ENCODE peak calls at places on chromosomes 5 and 9, in five cellular contexts. One of them, this sample, is unnamed.

GRCh38 chr9:91676042-91676441 is 252.4 kb upstream of the NFIL3 start:
- DNase-seq in CD4-positive, alpha-beta T cell: no peak
- DNase-seq in colonic mucosa: peak
- DNase-seq in tibial nerve: no peak
- DNase-seq in fibroblast of lung: no peak
- DNase-seq in this sample: no peak

GRCh38 chr5:14114615-14115251 is 28.4 kb upstream of the TRIO start:
- DNase-seq in tibial nerve: no peak
- DNase-seq in colonic mucosa: no peak
- DNase-seq in CD4-positive, alpha-beta T cell: no peak
- DNase-seq in fibroblast of lung: no peak
- DNase-seq in this sample: no peak

GRCh38 chr5:154309805-154310204 is 119.3 kb downstream of the GALNT10 start:
- DNase-seq in tibial nerve: no peak
- DNase-seq in fibroblast of lung: no peak
- DNase-seq in colonic mucosa: no peak
- DNase-seq in CD4-positive, alpha-beta T cell: no peak
- DNase-seq in this sample: no peak

GRCh38 chr5:71637133-71637532 is 50.0 kb downstream of the MCCC2 start:
- DNase-seq in colonic mucosa: no peak
- DNase-seq in tibial nerve: no peak
- DNase-seq in CD4-positive, alpha-beta T cell: no peak
- DNase-seq in fibroblast of lung: no peak
- DNase-seq in this sample: no peak

GRCh38 chr9:107650995-107651394 is 161.4 kb upstream of the KLF4 start:
- DNase-seq in fibroblast of lung: no peak
- DNase-seq in colonic mucosa: no peak
- DNase-seq in tibial nerve: no peak
- DNase-seq in CD4-positive, alpha-beta T cell: no peak
- DNase-seq in this sample: no peak

GRCh38 chr9:16030513-16031185 is 477.8 kb downstream of the CCDC171 start:
- DNase-seq in tibial nerve: no peak
- DNase-seq in fibroblast of lung: peak
- DNase-seq in colonic mucosa: no peak
- DNase-seq in CD4-positive, alpha-beta T cell: no peak
- DNase-seq in this sample: no peak

GRCh38 chr5:117621921-117622320 is 1047.3 kb upstream of the SEMA6A start:
- DNase-seq in tibial nerve: no peak
- DNase-seq in CD4-positive, alpha-beta T cell: no peak
- DNase-seq in fibroblast of lung: no peak
- DNase-seq in colonic mucosa: no peak
- DNase-seq in this sample: no peak

GRCh38 chr9:30970186-30970585 is 1414.3 kb upstream of the ACO1 start:
- DNase-seq in tibial nerve: no peak
- DNase-seq in colonic mucosa: no peak
- DNase-seq in fibroblast of lung: no peak
- DNase-seq in CD4-positive, alpha-beta T cell: no peak
- DNase-seq in this sample: no peak

GRCh38 chr9:94139672-94140417 is 55.6 kb downstream of the PTPDC1 start:
- DNase-seq in CD4-positive, alpha-beta T cell: no peak
- DNase-seq in colonic mucosa: peak
- DNase-seq in tibial nerve: peak
- DNase-seq in fibroblast of lung: peak
- DNase-seq in this sample: no peak

GRCh38 chr5:36948041-36948440 is 71.5 kb downstream of the NIPBL start:
- DNase-seq in colonic mucosa: no peak
- DNase-seq in CD4-positive, alpha-beta T cell: no peak
- DNase-seq in fibroblast of lung: peak
- DNase-seq in tibial nerve: no peak
- DNase-seq in this sample: no peak

GRCh38 chr5:168916266-168916665 is 337.1 kb upstream of the PANK3 start:
- DNase-seq in colonic mucosa: peak
- DNase-seq in fibroblast of lung: no peak
- DNase-seq in tibial nerve: peak
- DNase-seq in CD4-positive, alpha-beta T cell: no peak
- DNase-seq in this sample: no peak

GRCh38 chr9:110048976-110049698 is 158.8 kb downstream of the C9orf152 start:
- DNase-seq in fibroblast of lung: peak
- DNase-seq in CD4-positive, alpha-beta T cell: no peak
- DNase-seq in colonic mucosa: peak
- DNase-seq in tibial nerve: no peak
- DNase-seq in this sample: peak

GRCh38 chr5:23675456-23675855 is 168.0 kb downstream of the PRDM9 start:
- DNase-seq in tibial nerve: no peak
- DNase-seq in colonic mucosa: no peak
- DNase-seq in CD4-positive, alpha-beta T cell: no peak
- DNase-seq in fibroblast of lung: no peak
- DNase-seq in this sample: no peak

GRCh38 chr5:94499806-94500205 is 118.6 kb downstream of the KIAA0825 start:
- DNase-seq in tibial nerve: no peak
- DNase-seq in CD4-positive, alpha-beta T cell: no peak
- DNase-seq in colonic mucosa: no peak
- DNase-seq in fibroblast of lung: no peak
- DNase-seq in this sample: peak

GRCh38 chr5:56409331-56410190 is 176.4 kb upstream of the ANKRD55 start:
- DNase-seq in CD4-positive, alpha-beta T cell: no peak
- DNase-seq in tibial nerve: no peak
- DNase-seq in fibroblast of lung: peak
- DNase-seq in colonic mucosa: no peak
- DNase-seq in this sample: peak

GRCh38 chr9:128627127-128627715 is 29.4 kb downstream of the DYNC2I2 start:
- DNase-seq in tibial nerve: no peak
- DNase-seq in fibroblast of lung: no peak
- DNase-seq in colonic mucosa: no peak
- DNase-seq in CD4-positive, alpha-beta T cell: no peak
- DNase-seq in this sample: no peak

GRCh38 chr5:140398379-140398811 is 3.2 kb upstream of the ANKHD1 start:
- DNase-seq in tibial nerve: no peak
- DNase-seq in CD4-positive, alpha-beta T cell: no peak
- DNase-seq in colonic mucosa: no peak
- DNase-seq in fibroblast of lung: peak
- DNase-seq in this sample: no peak

GRCh38 chr9:106874657-106875056 is 11.7 kb downstream of the ZNF462 start:
- DNase-seq in tibial nerve: no peak
- DNase-seq in fibroblast of lung: peak
- DNase-seq in CD4-positive, alpha-beta T cell: no peak
- DNase-seq in colonic mucosa: no peak
- DNase-seq in this sample: no peak

GRCh38 chr5:179238628-179238970 is 106.7 kb downstream of the ADAMTS2 start:
- DNase-seq in CD4-positive, alpha-beta T cell: no peak
- DNase-seq in colonic mucosa: no peak
- DNase-seq in tibial nerve: no peak
- DNase-seq in fibroblast of lung: no peak
- DNase-seq in this sample: no peak

GRCh38 chr5:150945501-150945900 is 40.7 kb upstream of the ZNF300 start:
- DNase-seq in tibial nerve: no peak
- DNase-seq in CD4-positive, alpha-beta T cell: no peak
- DNase-seq in fibroblast of lung: peak
- DNase-seq in colonic mucosa: no peak
- DNase-seq in this sample: no peak

GRCh38 chr5:171437286-171437821 is 17.9 kb downstream of the FGF18 start:
- DNase-seq in CD4-positive, alpha-beta T cell: no peak
- DNase-seq in colonic mucosa: no peak
- DNase-seq in fibroblast of lung: no peak
- DNase-seq in tibial nerve: no peak
- DNase-seq in this sample: no peak

GRCh38 chr5:170248172-170248571 is 15.4 kb downstream of the C5orf58 start:
- DNase-seq in tibial nerve: no peak
- DNase-seq in fibroblast of lung: no peak
- DNase-seq in colonic mucosa: no peak
- DNase-seq in CD4-positive, alpha-beta T cell: no peak
- DNase-seq in this sample: no peak

GRCh38 chr9:124813496-124814177 is 36.7 kb downstream of the OLFML2A start:
- DNase-seq in tibial nerve: no peak
- DNase-seq in CD4-positive, alpha-beta T cell: no peak
- DNase-seq in colonic mucosa: no peak
- DNase-seq in fibroblast of lung: no peak
- DNase-seq in this sample: no peak
- TF ChIP-seq CTCF in tibial nerve: no peak
- TF ChIP-seq CTCF in CD4-positive, alpha-beta T cell: no peak
- TF ChIP-seq CTCF in colonic mucosa: no peak
- TF ChIP-seq CTCF in fibroblast of lung: no peak
- TF ChIP-seq CTCF in this sample: no peak

DNA sequence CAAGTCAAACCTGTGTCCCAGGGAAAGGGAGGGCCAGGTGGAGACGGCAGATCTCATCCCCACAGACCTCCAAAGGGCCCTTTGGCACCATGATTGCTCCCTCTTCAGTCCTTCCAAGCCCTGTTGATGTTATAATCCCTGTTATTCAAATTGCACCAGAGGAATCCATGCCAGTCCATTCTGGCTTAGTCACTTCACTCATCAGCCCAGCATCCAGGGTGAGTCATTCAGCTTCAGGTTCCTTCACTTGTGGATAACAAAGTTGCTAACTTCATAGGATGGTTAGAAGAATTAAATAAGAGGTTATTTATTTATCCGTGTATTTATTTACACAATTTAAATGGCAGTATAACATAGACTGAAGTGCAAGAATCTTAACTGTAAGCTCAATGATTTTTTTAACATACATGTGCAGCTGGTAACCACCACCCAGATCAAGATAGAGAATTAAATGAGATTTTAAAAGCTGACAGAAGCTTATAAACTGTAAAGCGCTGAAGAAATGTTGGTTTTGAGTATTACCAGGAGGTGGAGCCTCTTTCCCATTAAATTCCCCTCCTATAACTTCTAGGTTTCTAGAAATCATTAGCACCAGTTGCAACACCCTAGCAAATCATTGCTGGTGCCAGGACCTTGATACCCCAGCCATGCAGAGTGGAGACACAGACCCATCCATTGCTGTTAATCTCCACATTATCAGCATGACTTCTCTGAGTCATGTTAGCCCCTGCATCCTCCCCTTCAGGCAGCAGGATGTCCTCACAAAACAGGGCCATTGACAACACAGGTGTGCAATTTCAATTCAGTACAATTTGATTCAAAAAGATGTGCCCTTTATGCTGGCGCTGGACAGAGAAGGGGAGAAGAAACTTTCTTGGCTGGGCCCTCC is 77.4 kb downstream of the SEC61B start:
- DNase-seq in fibroblast of lung: peak
- DNase-seq in CD4-positive, alpha-beta T cell: no peak
- DNase-seq in tibial nerve: no peak
- DNase-seq in colonic mucosa: no peak
- DNase-seq in this sample: no peak
- TF ChIP-seq CTCF in fibroblast of lung: peak
- TF ChIP-seq CTCF in CD4-positive, alpha-beta T cell: no peak
- TF ChIP-seq CTCF in tibial nerve: no peak
- TF ChIP-seq CTCF in colonic mucosa: no peak
- TF ChIP-seq CTCF in this sample: peak

GRCh38 chr9:129718647-129719046 is 34.2 kb downstream of the PTGES start:
- DNase-seq in tibial nerve: no peak
- DNase-seq in CD4-positive, alpha-beta T cell: no peak
- DNase-seq in fibroblast of lung: no peak
- DNase-seq in colonic mucosa: no peak
- DNase-seq in this sample: no peak

GRCh38 chr9:129722913-129723312 is 29.9 kb downstream of the PTGES start:
- DNase-seq in fibroblast of lung: no peak
- DNase-seq in CD4-positive, alpha-beta T cell: no peak
- DNase-seq in tibial nerve: no peak
- DNase-seq in colonic mucosa: no peak
- DNase-seq in this sample: no peak

GRCh38 chr9:129719135-129719534 is 33.7 kb downstream of the PTGES start:
- DNase-seq in CD4-positive, alpha-beta T cell: no peak
- DNase-seq in tibial nerve: no peak
- DNase-seq in colonic mucosa: no peak
- DNase-seq in fibroblast of lung: no peak
- DNase-seq in this sample: no peak

GRCh38 chr9:129720181-129720864 is 32.5 kb downstream of the PTGES start:
- DNase-seq in tibial nerve: no peak
- DNase-seq in colonic mucosa: no peak
- DNase-seq in CD4-positive, alpha-beta T cell: no peak
- DNase-seq in fibroblast of lung: no peak
- DNase-seq in this sample: no peak

GRCh38 chr9:129720865-129721545 is 31.8 kb downstream of the PTGES start:
- DNase-seq in tibial nerve: no peak
- DNase-seq in fibroblast of lung: no peak
- DNase-seq in colonic mucosa: no peak
- DNase-seq in CD4-positive, alpha-beta T cell: no peak
- DNase-seq in this sample: no peak
- TF ChIP-seq CTCF in tibial nerve: no peak
- TF ChIP-seq CTCF in fibroblast of lung: peak
- TF ChIP-seq CTCF in colonic mucosa: no peak
- TF ChIP-seq CTCF in CD4-positive, alpha-beta T cell: no peak
- TF ChIP-seq CTCF in this sample: no peak

DNA sequence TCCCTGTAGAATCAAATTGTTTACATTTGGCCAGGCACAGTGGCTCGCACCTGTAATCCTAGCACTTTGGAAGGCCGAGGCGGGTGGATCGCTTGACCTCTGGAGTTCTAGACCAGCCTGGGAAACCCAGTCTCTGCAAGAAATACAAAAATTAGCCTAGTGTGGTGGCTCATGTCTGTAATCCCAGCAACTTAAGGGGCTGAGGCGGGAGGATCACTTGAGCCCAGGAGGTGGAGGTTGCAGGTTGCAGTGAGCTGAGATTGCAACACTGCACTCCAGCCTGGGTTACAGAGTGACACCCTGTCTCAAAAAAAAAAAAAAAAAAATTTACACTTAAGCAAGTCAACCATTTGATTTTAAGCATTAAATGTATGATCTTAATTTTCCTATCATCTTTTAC is 17.5 kb upstream of the IQGAP2 start:
- DNase-seq in fibroblast of lung: no peak
- DNase-seq in CD4-positive, alpha-beta T cell: no peak
- DNase-seq in tibial nerve: no peak
- DNase-seq in colonic mucosa: no peak
- DNase-seq in this sample: no peak
- TF ChIP-seq CTCF in fibroblast of lung: no peak
- TF ChIP-seq CTCF in CD4-positive, alpha-beta T cell: no peak
- TF ChIP-seq CTCF in tibial nerve: no peak
- TF ChIP-seq CTCF in colonic mucosa: no peak
- TF ChIP-seq CTCF in this sample: no peak

DNA sequence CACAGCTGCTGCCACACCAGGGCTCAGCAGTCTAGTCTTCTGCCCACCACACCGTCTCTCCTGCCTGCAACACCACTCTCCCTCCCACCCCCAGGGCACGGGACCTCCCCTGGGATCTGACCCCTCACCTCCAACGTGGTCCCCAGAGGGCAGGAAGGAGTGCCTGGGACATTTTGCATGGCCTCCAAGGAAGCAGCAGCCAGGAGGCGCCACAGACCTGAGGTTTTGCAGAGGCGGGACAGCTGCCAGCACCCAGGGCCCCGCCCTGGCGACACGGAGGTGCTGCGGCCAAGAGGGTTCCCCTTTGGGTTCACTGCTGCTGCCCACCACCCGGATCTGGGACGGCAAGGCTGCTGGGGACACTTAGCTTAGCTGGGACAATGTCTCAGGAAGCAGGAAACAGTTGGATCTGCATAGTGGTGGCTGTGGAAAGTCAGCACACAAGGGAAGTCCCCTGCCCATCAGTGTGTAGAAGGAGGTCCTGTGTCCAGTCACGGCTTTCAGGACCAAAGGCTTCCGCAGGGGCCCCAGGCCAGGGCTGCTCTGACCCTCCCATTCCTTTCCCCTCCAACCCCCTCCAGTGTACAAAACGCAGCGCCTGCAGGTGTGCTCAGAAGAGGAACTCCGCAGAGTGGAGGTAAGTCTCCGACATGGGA is 13.8 kb downstream of the PROP1 start:
- DNase-seq in fibroblast of lung: no peak
- DNase-seq in tibial nerve: no peak
- DNase-seq in colonic mucosa: no peak
- DNase-seq in CD4-positive, alpha-beta T cell: no peak
- DNase-seq in this sample: no peak
- TF ChIP-seq CTCF in fibroblast of lung: no peak
- TF ChIP-seq CTCF in tibial nerve: no peak
- TF ChIP-seq CTCF in colonic mucosa: no peak
- TF ChIP-seq CTCF in CD4-positive, alpha-beta T cell: no peak
- TF ChIP-seq CTCF in this sample: no peak

This sample was measured in D721Med.